ENCODE peak calls at places on chromosome 12, in eight cellular contexts. G is astrocyte of the spinal cord; P is cerebellum; I is hepatocyte; H is activated CD4-positive, alpha-beta T cell treated with anti-CD3 and anti-CD28 coated beads, Interleukin-2, amount 50 U/mL, for 4 hours; D is fibroblast of the conjunctiva; O is MCF 10A; E is AG10803. B is an unnamed sample.
A peak's percentile ranks its signal among the peaks of the same experiment; 100 is the strongest.

GRCh38 chr12:92021665-92022033 is 124.0 kb downstream of the BTG1 start:
- DNase-seq in G (no peak), P (no peak), I (no peak), H (no peak), D (no peak), O (no peak), E (no peak), B (no peak)

GRCh38 chr12:67782573-67782972 is 134.0 kb downstream of the DYRK2 start:
- DNase-seq in G (no peak), P (no peak), I (no peak), H (no peak), D (no peak), O (no peak), E (no peak), B (no peak)

GRCh38 chr12:107317751-107318553 is 224.6 kb upstream of the CRY1 start:
- DNase-seq in G (peak; percentile 94), P (peak; percentile 15), I (peak; percentile 94), H (peak; percentile 84), D (peak; percentile 43), O (peak; percentile 92), E (peak; percentile 85), B (peak; percentile 88)

GRCh38 chr12:106704081-106704480 is 70.4 kb upstream of the RIC8B start:
- DNase-seq in G (no peak), P (no peak), I (no peak), H (no peak), D (no peak), O (no peak), E (no peak), B (no peak)

GRCh38 chr12:94056419-94057158 is 91.8 kb upstream of the PLXNC1 start:
- DNase-seq in G (no peak), P (no peak), I (no peak), H (no peak), D (no peak), O (no peak), E (no peak), B (no peak)

GRCh38 chr12:105935981-105936380 is 202.8 kb downstream of the NUAK1 start:
- DNase-seq in G (peak; percentile 65), P (peak; percentile 34), I (no peak), H (no peak), D (no peak), O (no peak), E (peak; percentile 69), B (peak; percentile 57)

GRCh38 chr12:57896139-57896436 is 45.3 kb upstream of the ATP23 start:
- DNase-seq in G (peak; percentile 36), P (no peak), I (no peak), H (no peak), D (no peak), O (no peak), E (peak; percentile 33), B (no peak)

GRCh38 chr12:53179694-53180269 is 740 bp upstream of the ZNF740 start:
- DNase-seq in G (no peak), P (peak; percentile 41), I (no peak), H (no peak), D (no peak), O (no peak), E (no peak), B (no peak)

GRCh38 chr12:107656302-107656701 is 29.3 kb upstream of the PWP1 start:
- DNase-seq in G (no peak), P (no peak), I (no peak), H (no peak), D (no peak), O (no peak), E (no peak), B (no peak)

GRCh38 chr12:108825205-108825950 is 32.0 kb downstream of the SSH1 start:
- DNase-seq in G (peak; percentile 69), P (no peak), I (no peak), H (no peak), D (no peak), O (no peak), E (peak; percentile 61), B (peak; percentile 76)

GRCh38 chr12:80627773-80628172 is 79.7 kb upstream of the MYF6 start:
- DNase-seq in G (peak; percentile 92), P (no peak), I (no peak), H (no peak), D (peak; percentile 56), O (peak; percentile 16), E (peak; percentile 67), B (peak; percentile 85)

GRCh38 chr12:59452746-59453145 is 143.1 kb upstream of the SLC16A7 start:
- DNase-seq in G (no peak), P (no peak), I (no peak), H (no peak), D (no peak), O (no peak), E (peak; percentile 62), B (peak; percentile 26)

GRCh38 chr12:79448816-79449215 is 241.9 kb downstream of the PAWR start:
- DNase-seq in G (no peak), P (no peak), I (no peak), H (no peak), D (no peak), O (no peak), E (no peak), B (no peak)

GRCh38 chr12:111780615-111781014 is 13.9 kb downstream of the ALDH2 start:
- DNase-seq in G (no peak), P (no peak), I (peak; percentile 62), H (no peak), D (no peak), O (peak; percentile 76), E (no peak), B (no peak)

GRCh38 chr12:95629392-95629791 is 78.1 kb upstream of the USP44 start:
- DNase-seq in G (no peak), P (no peak), I (no peak), H (no peak), D (no peak), O (no peak), E (no peak), B (no peak)

GRCh38 chr12:90064759-90065158 is 356.1 kb upstream of the ATP2B1 start:
- DNase-seq in G (no peak), P (no peak), I (no peak), H (no peak), D (no peak), O (no peak), E (peak; percentile 36), B (peak; percentile 6)

GRCh38 chr12:93777249-93777648 is 100.1 kb downstream of the CRADD start:
- DNase-seq in G (peak; percentile 67), P (no peak), I (no peak), H (no peak), D (no peak), O (no peak), E (peak; percentile 65), B (peak; percentile 67)

GRCh38 chr12:14960548-14961465 is 594 bp downstream of the ARHGDIB start:
- DNase-seq in G (peak; percentile 32), P (no peak), I (no peak), H (no peak), D (no peak), O (peak; percentile 76), E (no peak), B (peak; percentile 36)

GRCh38 chr12:12365931-12366431 is 9.1 kb downstream of the BORCS5 start:
- DNase-seq in G (no peak), P (no peak), I (no peak), H (no peak), D (no peak), O (no peak), E (peak; percentile 32), B (peak; percentile 59)

GRCh38 chr12:31471823-31472222 is 119.1 kb downstream of the DENND5B start:
- DNase-seq in G (peak; percentile 29), P (no peak), I (no peak), H (no peak), D (no peak), O (no peak), E (no peak), B (no peak)

GRCh38 chr12:80837342-80837978 is 100.3 kb downstream of the LIN7A start:
- DNase-seq in G (peak; percentile 65), P (peak; percentile 63), I (peak; percentile 62), H (no peak), D (peak; percentile 59), O (peak; percentile 61), E (peak; percentile 74), B (peak; percentile 76)

GRCh38 chr12:125330645-125331341 is 265.6 kb downstream of the AACS start:
- DNase-seq in G (peak; percentile 34), P (peak; percentile 55), I (peak; percentile 77), H (peak; percentile 2), D (no peak), O (peak; percentile 51), E (peak; percentile 17), B (no peak)

GRCh38 chr12:69688496-69689427 is 10.3 kb downstream of the BEST3 start:
- DNase-seq in G (peak; percentile 96), P (peak; percentile 83), I (peak; percentile 86), H (peak; percentile 32), D (peak; percentile 57), O (peak; percentile 98), E (peak; percentile 94), B (peak; percentile 94)

GRCh38 chr12:11885261-11886038 is 185.3 kb upstream of the BCL2L14 start:
- DNase-seq in G (peak; percentile 64), P (no peak), I (peak; percentile 53), H (no peak), D (no peak), O (peak; percentile 92), E (peak; percentile 31), B (peak; percentile 76)

GRCh38 chr12:117827660-117828059 is 141.1 kb downstream of the KSR2 start:
- DNase-seq in G (no peak), P (no peak), I (no peak), H (no peak), D (no peak), O (no peak), E (no peak), B (no peak)

GRCh38 chr12:130981947-130982346 is 28.2 kb downstream of the ADGRD1 start:
- DNase-seq in G (no peak), P (no peak), I (no peak), H (no peak), D (no peak), O (no peak), E (no peak), B (no peak)

GRCh38 chr12:113131556-113131955 is 4.0 kb downstream of the RASAL1 start:
- DNase-seq in G (no peak), P (no peak), I (no peak), H (no peak), D (no peak), O (no peak), E (no peak), B (no peak)

GRCh38 chr12:131204416-131205311 is 251.0 kb downstream of the ADGRD1 start:
- DNase-seq in G (no peak), P (no peak), I (no peak), H (no peak), D (no peak), O (no peak), E (no peak), B (no peak)

GRCh38 chr12:11651785-11652184 is 2.3 kb downstream of the ETV6 start:
- DNase-seq in G (peak; percentile 42), P (no peak), I (no peak), H (no peak), D (no peak), O (no peak), E (peak; percentile 21), B (peak; percentile 42)

GRCh38 chr12:6273209-6273928 is 37.1 kb upstream of the PLEKHG6 start:
- DNase-seq in G (no peak), P (no peak), I (no peak), H (no peak), D (no peak), O (no peak), E (no peak), B (no peak)

GRCh38 chr12:12376636-12377448 is 20.0 kb downstream of the BORCS5 start:
- DNase-seq in G (peak; percentile 83), P (peak; percentile 83), I (peak; percentile 82), H (no peak), D (peak; percentile 81), O (peak; percentile 76), E (peak; percentile 81), B (peak; percentile 86)

GRCh38 chr12:109462868-109463692 is 14.0 kb downstream of the KCTD10 start:
- DNase-seq in G (peak; percentile 99), P (no peak), I (peak; percentile 73), H (no peak), D (peak; percentile 91), O (peak; percentile 91), E (peak; percentile 99), B (peak; percentile 98)

GRCh38 chr12:105079011-105079570 is 5.2 kb downstream of the ALDH1L2 start:
- DNase-seq in G (no peak), P (no peak), I (no peak), H (no peak), D (no peak), O (no peak), E (no peak), B (no peak)

B was measured in IMR-90.